ENCODE peak calls at places on chromosomes 11 and 22, in seven cellular contexts. One of them, this sample, is unnamed.
A peak's percentile ranks its signal among the peaks of the same experiment; 100 is the strongest.

GRCh38 chr22:11066458-11067285 is 4461.3 kb upstream of the OR11H1 start:
- DNase-seq in cardiac muscle cell: no peak
- DNase-seq in sigmoid colon: peak; percentile 78
- DNase-seq in lower leg skin: peak; percentile 91
- DNase-seq in GM06990: no peak
- DNase-seq in bronchial epithelial cell: no peak
- DNase-seq in progenitor cell of endocrine pancreas: no peak
- DNase-seq in this sample: no peak

GRCh38 chr11:130999086-130999485 is 82.8 kb upstream of the SNX19 start:
- DNase-seq in sigmoid colon: no peak
- DNase-seq in lower leg skin: no peak
- DNase-seq in bronchial epithelial cell: peak; percentile 68
- DNase-seq in GM06990: no peak
- DNase-seq in cardiac muscle cell: no peak
- DNase-seq in progenitor cell of endocrine pancreas: no peak
- DNase-seq in this sample: peak; percentile 24

GRCh38 chr11:122202951-122203456 is 87.0 kb upstream of the BLID start:
- DNase-seq in sigmoid colon: peak; percentile 89
- DNase-seq in lower leg skin: peak; percentile 95
- DNase-seq in progenitor cell of endocrine pancreas: peak; percentile 61
- DNase-seq in bronchial epithelial cell: peak; percentile 58
- DNase-seq in GM06990: peak; percentile 11
- DNase-seq in cardiac muscle cell: peak; percentile 74
- DNase-seq in this sample: peak; percentile 67

GRCh38 chr11:45238724-45239123 is 47.4 kb downstream of the SYT13 start:
- DNase-seq in GM06990: no peak
- DNase-seq in cardiac muscle cell: no peak
- DNase-seq in bronchial epithelial cell: peak; percentile 17
- DNase-seq in progenitor cell of endocrine pancreas: no peak
- DNase-seq in lower leg skin: no peak
- DNase-seq in sigmoid colon: peak; percentile 74
- DNase-seq in this sample: peak; percentile 60

GRCh38 chr22:19849800-19850481 is 4.7 kb downstream of the GNB1L start:
- DNase-seq in GM06990: no peak
- DNase-seq in sigmoid colon: peak; percentile 50
- DNase-seq in cardiac muscle cell: no peak
- DNase-seq in progenitor cell of endocrine pancreas: no peak
- DNase-seq in bronchial epithelial cell: peak; percentile 71
- DNase-seq in lower leg skin: no peak
- DNase-seq in this sample: no peak

GRCh38 chr22:43777204-43777671 is 34.9 kb downstream of the EFCAB6 start:
- DNase-seq in sigmoid colon: no peak
- DNase-seq in GM06990: no peak
- DNase-seq in progenitor cell of endocrine pancreas: no peak
- DNase-seq in bronchial epithelial cell: peak; percentile 86
- DNase-seq in cardiac muscle cell: no peak
- DNase-seq in lower leg skin: no peak
- DNase-seq in this sample: peak; percentile 67

GRCh38 chr11:8683115-8683807 is 669 bp downstream of the RPL27A start:
- DNase-seq in sigmoid colon: no peak
- DNase-seq in lower leg skin: peak; percentile 84
- DNase-seq in cardiac muscle cell: no peak
- DNase-seq in GM06990: no peak
- DNase-seq in bronchial epithelial cell: no peak
- DNase-seq in progenitor cell of endocrine pancreas: peak; percentile 16
- DNase-seq in this sample: no peak

GRCh38 chr11:37286890-37287289 is 688.9 kb upstream of the RAG2 start:
- DNase-seq in bronchial epithelial cell: no peak
- DNase-seq in lower leg skin: no peak
- DNase-seq in GM06990: no peak
- DNase-seq in cardiac muscle cell: no peak
- DNase-seq in sigmoid colon: no peak
- DNase-seq in progenitor cell of endocrine pancreas: no peak
- DNase-seq in this sample: no peak

GRCh38 chr11:45843158-45843924 is 3.9 kb upstream of the CRY2 start:
- DNase-seq in cardiac muscle cell: peak; percentile 92
- DNase-seq in bronchial epithelial cell: peak; percentile 73
- DNase-seq in progenitor cell of endocrine pancreas: peak; percentile 81
- DNase-seq in sigmoid colon: peak; percentile 97
- DNase-seq in lower leg skin: peak; percentile 98
- DNase-seq in GM06990: peak; percentile 71
- DNase-seq in this sample: peak; percentile 92

GRCh38 chr22:31707519-31707918 is 42.4 kb downstream of the PRR14L start:
- DNase-seq in lower leg skin: no peak
- DNase-seq in GM06990: no peak
- DNase-seq in bronchial epithelial cell: no peak
- DNase-seq in progenitor cell of endocrine pancreas: no peak
- DNase-seq in sigmoid colon: no peak
- DNase-seq in cardiac muscle cell: no peak
- DNase-seq in this sample: no peak

GRCh38 chr22:41844036-41844435 is 11.1 kb downstream of the SREBF2 start:
- DNase-seq in bronchial epithelial cell: no peak
- DNase-seq in GM06990: no peak
- DNase-seq in progenitor cell of endocrine pancreas: no peak
- DNase-seq in cardiac muscle cell: no peak
- DNase-seq in sigmoid colon: no peak
- DNase-seq in lower leg skin: no peak
- DNase-seq in this sample: no peak

GRCh38 chr11:83827520-83827919 is 541.4 kb upstream of the CCDC90B start:
- DNase-seq in sigmoid colon: no peak
- DNase-seq in bronchial epithelial cell: no peak
- DNase-seq in progenitor cell of endocrine pancreas: no peak
- DNase-seq in GM06990: no peak
- DNase-seq in lower leg skin: no peak
- DNase-seq in cardiac muscle cell: no peak
- DNase-seq in this sample: peak; percentile 78

GRCh38 chr22:48316876-48317250 is 1510.8 kb downstream of the BRD1 start:
- DNase-seq in sigmoid colon: peak; percentile 37
- DNase-seq in progenitor cell of endocrine pancreas: no peak
- DNase-seq in GM06990: no peak
- DNase-seq in lower leg skin: peak; percentile 74
- DNase-seq in cardiac muscle cell: no peak
- DNase-seq in bronchial epithelial cell: no peak
- DNase-seq in this sample: no peak

GRCh38 chr11:73200256-73200655 is 17.8 kb upstream of the P2RY2 start:
- DNase-seq in progenitor cell of endocrine pancreas: no peak
- DNase-seq in bronchial epithelial cell: peak; percentile 54
- DNase-seq in cardiac muscle cell: no peak
- DNase-seq in sigmoid colon: peak; percentile 28
- DNase-seq in GM06990: no peak
- DNase-seq in lower leg skin: peak; percentile 59
- DNase-seq in this sample: no peak

GRCh38 chr11:2096001-2096918 is 42.9 kb downstream of the IGF2 start:
- DNase-seq in sigmoid colon: peak; percentile 53
- DNase-seq in progenitor cell of endocrine pancreas: no peak
- DNase-seq in bronchial epithelial cell: no peak
- DNase-seq in lower leg skin: no peak
- DNase-seq in GM06990: no peak
- DNase-seq in cardiac muscle cell: no peak
- DNase-seq in this sample: peak; percentile 30

GRCh38 chr22:37115032-37115431 is 5.5 kb upstream of the TMPRSS6 start:
- DNase-seq in progenitor cell of endocrine pancreas: no peak
- DNase-seq in cardiac muscle cell: no peak
- DNase-seq in lower leg skin: no peak
- DNase-seq in GM06990: no peak
- DNase-seq in bronchial epithelial cell: no peak
- DNase-seq in sigmoid colon: no peak
- DNase-seq in this sample: no peak
- TF ChIP-seq CTCF in progenitor cell of endocrine pancreas: no peak
- TF ChIP-seq CTCF in cardiac muscle cell: no peak
- TF ChIP-seq CTCF in lower leg skin: no peak
- TF ChIP-seq CTCF in GM06990: no peak
- TF ChIP-seq CTCF in bronchial epithelial cell: no peak
- TF ChIP-seq CTCF in sigmoid colon: no peak
- TF ChIP-seq CTCF in this sample: no peak

DNA sequence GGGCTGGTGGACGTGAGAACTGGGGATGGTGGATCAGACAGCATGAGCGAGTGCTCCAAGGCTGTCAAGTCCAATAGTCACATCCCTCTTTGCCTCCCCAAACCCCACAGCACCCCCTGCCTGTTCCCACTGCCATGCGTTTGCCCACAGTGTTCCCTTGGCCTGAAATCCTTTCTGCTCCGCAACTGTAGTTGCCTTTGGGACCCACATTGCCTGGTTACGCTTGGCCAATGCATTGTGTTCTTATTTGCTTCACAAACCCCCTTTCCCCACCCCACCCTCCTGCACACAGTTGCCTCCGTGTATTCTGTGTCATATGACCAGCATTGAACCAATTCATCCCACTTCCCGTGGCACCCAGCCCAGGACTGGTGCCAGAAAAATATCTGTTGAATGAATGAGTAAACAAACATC is 2.1 kb upstream of the KIAA0930 start:
- DNase-seq in cardiac muscle cell: no peak
- DNase-seq in progenitor cell of endocrine pancreas: no peak
- DNase-seq in sigmoid colon: no peak
- DNase-seq in bronchial epithelial cell: peak; percentile 82
- DNase-seq in GM06990: no peak
- DNase-seq in lower leg skin: no peak
- DNase-seq in this sample: no peak
- TF ChIP-seq CTCF in cardiac muscle cell: no peak
- TF ChIP-seq CTCF in progenitor cell of endocrine pancreas: no peak
- TF ChIP-seq CTCF in sigmoid colon: no peak
- TF ChIP-seq CTCF in bronchial epithelial cell: peak; percentile 44
- TF ChIP-seq CTCF in GM06990: peak; percentile 11
- TF ChIP-seq CTCF in lower leg skin: no peak
- TF ChIP-seq CTCF in this sample: peak; percentile 41

GRCh38 chr22:37571258-37571991 is 8.5 kb downstream of the LGALS2 start:
- DNase-seq in progenitor cell of endocrine pancreas: no peak
- DNase-seq in bronchial epithelial cell: peak; percentile 63
- DNase-seq in sigmoid colon: no peak
- DNase-seq in lower leg skin: no peak
- DNase-seq in cardiac muscle cell: no peak
- DNase-seq in GM06990: no peak
- DNase-seq in this sample: no peak
- TF ChIP-seq CTCF in progenitor cell of endocrine pancreas: no peak
- TF ChIP-seq CTCF in bronchial epithelial cell: peak; percentile 19
- TF ChIP-seq CTCF in sigmoid colon: no peak
- TF ChIP-seq CTCF in lower leg skin: no peak
- TF ChIP-seq CTCF in cardiac muscle cell: peak; percentile 24
- TF ChIP-seq CTCF in GM06990: peak; percentile 12
- TF ChIP-seq CTCF in this sample: peak; percentile 24

GRCh38 chr22:49317369-49317768 is 510.3 kb downstream of the BRD1 start:
- DNase-seq in cardiac muscle cell: no peak
- DNase-seq in bronchial epithelial cell: no peak
- DNase-seq in progenitor cell of endocrine pancreas: no peak
- DNase-seq in sigmoid colon: no peak
- DNase-seq in GM06990: no peak
- DNase-seq in lower leg skin: no peak
- DNase-seq in this sample: no peak
- TF ChIP-seq CTCF in cardiac muscle cell: no peak
- TF ChIP-seq CTCF in bronchial epithelial cell: no peak
- TF ChIP-seq CTCF in progenitor cell of endocrine pancreas: peak; percentile 29
- TF ChIP-seq CTCF in sigmoid colon: no peak
- TF ChIP-seq CTCF in GM06990: no peak
- TF ChIP-seq CTCF in lower leg skin: no peak
- TF ChIP-seq CTCF in this sample: peak; percentile 21